ENCODE peak calls at places on chromosome 12, in nine cellular contexts. One of them, this sample, is unnamed. For H3K4me1, the result is how much of the 10 kb centered on the place peaks cover.

GRCh38 chr12:15982471-15982870 is 71.3 kb downstream of the DERA start:
- DNase-seq in fibroblast of lung: peak
- DNase-seq in H9: no peak
- DNase-seq in HepG2: no peak
- DNase-seq in keratinocyte: no peak
- DNase-seq in hepatocyte: peak
- DNase-seq in neural progenitor cell: no peak
- DNase-seq in HCT116: no peak
- DNase-seq in GM23248: peak
- DNase-seq in this sample: peak

GRCh38 chr12:88628856-88629509 is 48.7 kb upstream of the KITLG start:
- DNase-seq in H9: no peak
- DNase-seq in HepG2: no peak
- DNase-seq in keratinocyte: no peak
- DNase-seq in neural progenitor cell: no peak
- DNase-seq in HCT116: no peak
- DNase-seq in fibroblast of lung: no peak
- DNase-seq in GM23248: no peak
- DNase-seq in hepatocyte: peak
- DNase-seq in this sample: no peak

GRCh38 chr12:63070709-63071108 is 80.3 kb downstream of the AVPR1A start:
- DNase-seq in fibroblast of lung: peak
- DNase-seq in H9: no peak
- DNase-seq in GM23248: peak
- DNase-seq in keratinocyte: no peak
- DNase-seq in HCT116: no peak
- DNase-seq in HepG2: no peak
- DNase-seq in neural progenitor cell: no peak
- DNase-seq in hepatocyte: no peak
- DNase-seq in this sample: no peak

GRCh38 chr12:117580718-117581062 is 219.3 kb upstream of the NOS1 start:
- DNase-seq in fibroblast of lung: no peak
- DNase-seq in HCT116: peak
- DNase-seq in hepatocyte: peak
- DNase-seq in GM23248: no peak
- DNase-seq in HepG2: no peak
- DNase-seq in H9: peak
- DNase-seq in neural progenitor cell: peak
- DNase-seq in keratinocyte: no peak
- DNase-seq in this sample: peak

GRCh38 chr12:119322324-119322723 is 12.2 kb upstream of the CCDC60 start:
- DNase-seq in hepatocyte: peak
- DNase-seq in fibroblast of lung: no peak
- DNase-seq in keratinocyte: no peak
- DNase-seq in HCT116: no peak
- DNase-seq in HepG2: no peak
- DNase-seq in neural progenitor cell: no peak
- DNase-seq in GM23248: no peak
- DNase-seq in H9: no peak
- DNase-seq in this sample: no peak

GRCh38 chr12:26768611-26769603 is 64.1 kb downstream of the ITPR2 start:
- DNase-seq in keratinocyte: no peak
- DNase-seq in HCT116: no peak
- DNase-seq in GM23248: no peak
- DNase-seq in hepatocyte: peak
- DNase-seq in H9: no peak
- DNase-seq in HepG2: peak
- DNase-seq in neural progenitor cell: no peak
- DNase-seq in fibroblast of lung: no peak
- DNase-seq in this sample: peak

GRCh38 chr12:77324763-77325468 is 259.5 kb upstream of the E2F7 start:
- DNase-seq in fibroblast of lung: peak
- DNase-seq in neural progenitor cell: peak
- DNase-seq in hepatocyte: peak
- DNase-seq in HCT116: peak
- DNase-seq in HepG2: peak
- DNase-seq in keratinocyte: no peak
- DNase-seq in H9: peak
- DNase-seq in GM23248: peak
- DNase-seq in this sample: peak

GRCh38 chr12:105485321-105485910 is 154.9 kb downstream of the C12orf75 start:
- DNase-seq in GM23248: peak
- DNase-seq in hepatocyte: peak
- DNase-seq in neural progenitor cell: no peak
- DNase-seq in HCT116: no peak
- DNase-seq in H9: no peak
- DNase-seq in fibroblast of lung: peak
- DNase-seq in HepG2: no peak
- DNase-seq in keratinocyte: no peak
- DNase-seq in this sample: no peak

GRCh38 chr12:19113464-19113863 is 16.1 kb upstream of the PLEKHA5 start:
- DNase-seq in neural progenitor cell: no peak
- DNase-seq in HepG2: no peak
- DNase-seq in keratinocyte: no peak
- DNase-seq in hepatocyte: no peak
- DNase-seq in H9: no peak
- DNase-seq in HCT116: no peak
- DNase-seq in fibroblast of lung: no peak
- DNase-seq in GM23248: no peak
- DNase-seq in this sample: no peak

GRCh38 chr12:126708492-126708896 is 1558.5 kb upstream of the TMEM132C start:
- DNase-seq in keratinocyte: no peak
- DNase-seq in GM23248: peak
- DNase-seq in fibroblast of lung: peak
- DNase-seq in hepatocyte: no peak
- DNase-seq in HCT116: no peak
- DNase-seq in neural progenitor cell: no peak
- DNase-seq in H9: no peak
- DNase-seq in HepG2: no peak
- DNase-seq in this sample: no peak

GRCh38 chr12:65728913-65729793 is 95.1 kb upstream of the HMGA2 start:
- DNase-seq in keratinocyte: no peak
- DNase-seq in neural progenitor cell: peak
- DNase-seq in GM23248: peak
- DNase-seq in fibroblast of lung: peak
- DNase-seq in H9: peak
- DNase-seq in HCT116: peak
- DNase-seq in HepG2: no peak
- DNase-seq in hepatocyte: peak
- DNase-seq in this sample: no peak

GRCh38 chr12:130104596-130105253 is 57.5 kb upstream of the FZD10 start:
- DNase-seq in HepG2: no peak
- DNase-seq in hepatocyte: no peak
- DNase-seq in neural progenitor cell: peak
- DNase-seq in HCT116: no peak
- DNase-seq in fibroblast of lung: no peak
- DNase-seq in GM23248: no peak
- DNase-seq in H9: peak
- DNase-seq in keratinocyte: no peak
- DNase-seq in this sample: no peak

GRCh38 chr12:12885060-12885792 is 6.1 kb upstream of the GPRC5A start:
- DNase-seq in keratinocyte: no peak
- DNase-seq in GM23248: no peak
- DNase-seq in HepG2: no peak
- DNase-seq in neural progenitor cell: peak
- DNase-seq in hepatocyte: peak
- DNase-seq in HCT116: no peak
- DNase-seq in H9: peak
- DNase-seq in fibroblast of lung: peak
- DNase-seq in this sample: no peak

GRCh38 chr12:12880537-12880936 is 10.8 kb upstream of the GPRC5A start:
- DNase-seq in fibroblast of lung: no peak
- DNase-seq in HCT116: no peak
- DNase-seq in neural progenitor cell: no peak
- DNase-seq in HepG2: no peak
- DNase-seq in H9: no peak
- DNase-seq in hepatocyte: no peak
- DNase-seq in keratinocyte: no peak
- DNase-seq in GM23248: no peak
- DNase-seq in this sample: no peak

GRCh38 chr12:12881495-12881894 is 9.9 kb upstream of the GPRC5A start:
- DNase-seq in hepatocyte: no peak
- DNase-seq in fibroblast of lung: peak
- DNase-seq in keratinocyte: no peak
- DNase-seq in GM23248: peak
- DNase-seq in HepG2: peak
- DNase-seq in neural progenitor cell: no peak
- DNase-seq in HCT116: peak
- DNase-seq in H9: no peak
- DNase-seq in this sample: no peak

GRCh38 chr12:12883369-12884001 is 7.9 kb upstream of the GPRC5A start:
- DNase-seq in H9: no peak
- DNase-seq in hepatocyte: peak
- DNase-seq in keratinocyte: no peak
- DNase-seq in HepG2: peak
- DNase-seq in GM23248: peak
- DNase-seq in fibroblast of lung: peak
- DNase-seq in neural progenitor cell: no peak
- DNase-seq in HCT116: no peak
- DNase-seq in this sample: no peak

GRCh38 chr12:12882288-12882687 is 9.1 kb upstream of the GPRC5A start:
- DNase-seq in H9: no peak
- DNase-seq in GM23248: no peak
- DNase-seq in hepatocyte: no peak
- DNase-seq in neural progenitor cell: no peak
- DNase-seq in keratinocyte: no peak
- DNase-seq in HepG2: no peak
- DNase-seq in fibroblast of lung: no peak
- DNase-seq in HCT116: no peak
- DNase-seq in this sample: no peak
- H3K4me1 ChIP-seq in H9: under half
- H3K4me1 ChIP-seq in GM23248: under half
- H3K4me1 ChIP-seq in hepatocyte: under half
- H3K4me1 ChIP-seq in neural progenitor cell: under half
- H3K4me1 ChIP-seq in keratinocyte: under half
- H3K4me1 ChIP-seq in HepG2: under half
- H3K4me1 ChIP-seq in fibroblast of lung: under half
- H3K4me1 ChIP-seq in HCT116: half or more
- H3K4me1 ChIP-seq in this sample: under half

DNA sequence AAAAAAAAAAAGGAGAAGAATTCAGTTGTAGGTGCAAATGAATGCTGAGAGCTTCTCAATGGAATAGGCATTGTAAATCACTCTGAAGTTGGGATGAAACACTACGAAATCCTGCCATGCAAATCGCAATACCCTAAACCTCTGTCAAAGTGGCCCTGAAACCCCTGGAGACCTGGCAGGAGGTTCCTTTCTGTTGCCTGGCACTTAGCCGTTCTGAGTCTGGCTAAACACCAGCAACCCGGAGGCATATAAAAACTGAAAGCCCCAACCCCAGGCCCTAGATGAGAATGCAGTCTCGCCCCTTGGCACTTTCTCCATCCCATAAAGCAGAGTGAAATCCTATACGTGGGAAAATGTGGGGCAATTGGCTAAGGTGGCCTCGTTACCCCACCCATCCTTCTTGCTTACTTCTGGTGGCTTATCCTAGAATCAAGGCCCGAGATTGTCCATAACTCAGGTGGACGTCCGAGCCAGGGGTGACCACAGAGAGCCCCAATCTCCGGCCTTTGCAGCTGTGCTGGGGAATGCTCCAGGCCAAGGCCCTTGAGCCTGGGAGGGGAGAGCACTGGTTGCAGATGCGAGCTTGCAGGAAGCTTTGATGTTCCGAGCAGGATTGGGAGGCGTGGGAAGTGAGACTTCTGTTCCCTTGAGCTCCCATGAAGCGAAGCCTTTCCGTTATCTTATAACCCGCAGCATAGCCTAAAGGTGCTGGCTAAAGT is 151.7 kb upstream of the PARP11 start:
- DNase-seq in keratinocyte: no peak
- DNase-seq in HepG2: no peak
- DNase-seq in H9: peak
- DNase-seq in fibroblast of lung: no peak
- DNase-seq in neural progenitor cell: peak
- DNase-seq in GM23248: no peak
- DNase-seq in HCT116: no peak
- DNase-seq in hepatocyte: no peak
- DNase-seq in this sample: no peak
- H3K4me2 ChIP-seq in keratinocyte: no peak
- H3K4me2 ChIP-seq in HepG2: no peak
- H3K4me2 ChIP-seq in H9: peak
- H3K4me2 ChIP-seq in fibroblast of lung: no peak
- H3K4me2 ChIP-seq in neural progenitor cell: peak
- H3K4me2 ChIP-seq in GM23248: no peak
- H3K4me2 ChIP-seq in HCT116: no peak
- H3K4me2 ChIP-seq in hepatocyte: no peak
- H3K4me2 ChIP-seq in this sample: no peak

GRCh38 chr12:2247109-2247508 is 194.3 kb downstream of the CACNA1C start:
- DNase-seq in HepG2: no peak
- DNase-seq in fibroblast of lung: no peak
- DNase-seq in keratinocyte: no peak
- DNase-seq in hepatocyte: no peak
- DNase-seq in HCT116: no peak
- DNase-seq in GM23248: no peak
- DNase-seq in neural progenitor cell: no peak
- DNase-seq in H9: no peak
- DNase-seq in this sample: no peak

GRCh38 chr12:2246358-2246757 is 193.6 kb downstream of the CACNA1C start:
- DNase-seq in H9: no peak
- DNase-seq in neural progenitor cell: no peak
- DNase-seq in keratinocyte: no peak
- DNase-seq in GM23248: peak
- DNase-seq in hepatocyte: no peak
- DNase-seq in HepG2: no peak
- DNase-seq in fibroblast of lung: no peak
- DNase-seq in HCT116: no peak
- DNase-seq in this sample: no peak

GRCh38 chr12:2248087-2248900 is 195.5 kb downstream of the CACNA1C start:
- DNase-seq in H9: no peak
- DNase-seq in HCT116: no peak
- DNase-seq in keratinocyte: no peak
- DNase-seq in GM23248: peak
- DNase-seq in neural progenitor cell: no peak
- DNase-seq in hepatocyte: peak
- DNase-seq in HepG2: peak
- DNase-seq in fibroblast of lung: peak
- DNase-seq in this sample: no peak

GRCh38 chr12:2250797-2251196 is 198.0 kb downstream of the CACNA1C start:
- DNase-seq in HCT116: no peak
- DNase-seq in GM23248: peak
- DNase-seq in hepatocyte: no peak
- DNase-seq in neural progenitor cell: no peak
- DNase-seq in H9: no peak
- DNase-seq in fibroblast of lung: no peak
- DNase-seq in HepG2: no peak
- DNase-seq in keratinocyte: no peak
- DNase-seq in this sample: no peak

GRCh38 chr12:2248901-2249381 is 196.2 kb downstream of the CACNA1C start:
- DNase-seq in neural progenitor cell: no peak
- DNase-seq in H9: no peak
- DNase-seq in fibroblast of lung: no peak
- DNase-seq in GM23248: peak
- DNase-seq in hepatocyte: no peak
- DNase-seq in HCT116: no peak
- DNase-seq in keratinocyte: no peak
- DNase-seq in HepG2: no peak
- DNase-seq in this sample: peak
- H3K4me1 ChIP-seq in neural progenitor cell: under half
- H3K4me1 ChIP-seq in H9: under half
- H3K4me1 ChIP-seq in fibroblast of lung: under half
- H3K4me1 ChIP-seq in GM23248: half or more
- H3K4me1 ChIP-seq in hepatocyte: under half
- H3K4me1 ChIP-seq in HCT116: under half
- H3K4me1 ChIP-seq in keratinocyte: under half
- H3K4me1 ChIP-seq in HepG2: half or more
- H3K4me1 ChIP-seq in this sample: half or more

GRCh38 chr12:9024512-9024911 is 35.2 kb downstream of the KLRG1 start:
- DNase-seq in GM23248: no peak
- DNase-seq in neural progenitor cell: no peak
- DNase-seq in HCT116: no peak
- DNase-seq in keratinocyte: no peak
- DNase-seq in fibroblast of lung: no peak
- DNase-seq in H9: no peak
- DNase-seq in HepG2: no peak
- DNase-seq in hepatocyte: no peak
- DNase-seq in this sample: no peak
- H3K4me2 ChIP-seq in GM23248: no peak
- H3K4me2 ChIP-seq in neural progenitor cell: no peak
- H3K4me2 ChIP-seq in HCT116: no peak
- H3K4me2 ChIP-seq in keratinocyte: no peak
- H3K4me2 ChIP-seq in fibroblast of lung: no peak
- H3K4me2 ChIP-seq in H9: no peak
- H3K4me2 ChIP-seq in HepG2: no peak
- H3K4me2 ChIP-seq in hepatocyte: no peak
- H3K4me2 ChIP-seq in this sample: no peak

This sample was measured in OCI-LY7.